ENCODE peak calls at places on chromosome 14, in seven cellular contexts. K, H, O, T, Y, V and D are unnamed samples.
A peak's percentile ranks its signal among the peaks of the same experiment; 100 is the strongest.

GRCh38 chr14:41873379-41874034 is 266.8 kb downstream of the LRFN5 start:
- DNase-seq in K (no peak), H (no peak), O (no peak), T (no peak), Y (no peak), V (peak; percentile 71), D (no peak)

GRCh38 chr14:29810064-29810463 is 117.6 kb downstream of the PRKD1 start:
- DNase-seq in K (no peak), H (no peak), O (no peak), T (no peak), Y (no peak), V (no peak), D (no peak)

GRCh38 chr14:58787601-58788000 is 149.8 kb downstream of the DACT1 start:
- DNase-seq in K (no peak), H (no peak), O (no peak), T (no peak), Y (no peak), V (no peak), D (no peak)

GRCh38 chr14:51547260-51547659 is 104.5 kb upstream of the FRMD6 start:
- DNase-seq in K (peak; percentile 35), H (peak; percentile 74), O (no peak), T (no peak), Y (no peak), V (peak; percentile 100), D (no peak)

GRCh38 chr14:61766136-61766535 is 3.9 kb downstream of the SNAPC1 start:
- DNase-seq in K (no peak), H (no peak), O (no peak), T (no peak), Y (no peak), V (no peak), D (no peak)

GRCh38 chr14:84937044-84937443 is 592.9 kb upstream of the FLRT2 start:
- DNase-seq in K (no peak), H (no peak), O (no peak), T (no peak), Y (no peak), V (no peak), D (no peak)

GRCh38 chr14:58947816-58948440 is 240.5 kb upstream of the DAAM1 start:
- DNase-seq in K (no peak), H (no peak), O (no peak), T (no peak), Y (peak; percentile 34), V (no peak), D (no peak)

GRCh38 chr14:77036484-77037337 is 8.2 kb upstream of the IRF2BPL start:
- DNase-seq in K (no peak), H (no peak), O (no peak), T (peak; percentile 64), Y (peak; percentile 54), V (no peak), D (no peak)

GRCh38 chr14:80973918-80974317 is 18.5 kb downstream of the TSHR start:
- DNase-seq in K (no peak), H (no peak), O (no peak), T (no peak), Y (peak; percentile 21), V (no peak), D (no peak)

GRCh38 chr14:82075566-82075965 is 541.9 kb upstream of the SEL1L start:
- DNase-seq in K (no peak), H (no peak), O (no peak), T (peak; percentile 31), Y (no peak), V (no peak), D (no peak)

DNA sequence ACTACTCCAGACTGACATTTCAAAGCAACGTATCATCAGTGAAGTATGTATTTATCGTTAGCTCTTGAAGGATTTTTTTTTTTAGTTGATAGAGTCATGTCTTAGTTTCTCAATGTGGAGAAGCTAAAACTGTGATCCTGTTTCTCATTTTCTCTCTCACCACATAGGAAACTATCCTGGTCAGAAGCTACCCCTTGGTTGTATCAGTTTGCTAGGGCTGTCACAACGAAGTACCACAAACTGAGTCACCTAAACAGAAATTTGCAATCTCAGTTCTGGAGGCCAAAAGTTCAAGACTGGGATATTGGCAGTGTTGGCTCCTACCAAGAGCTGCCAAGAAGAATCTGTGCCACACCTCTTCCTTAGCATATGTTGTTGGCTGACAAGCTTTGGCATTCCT is 369.1 kb downstream of the RGS6 start:
- DNase-seq in K (no peak), H (no peak), O (no peak), T (no peak), Y (no peak), V (no peak), D (no peak)
- TF ChIP-seq CTCF in K (no peak), H (no peak), O (no peak), T (no peak), Y (no peak), V (no peak), D (no peak)

GRCh38 chr14:54564071-54564798 is 2.7 kb upstream of the SAMD4A start:
- DNase-seq in K (no peak), H (no peak), O (no peak), T (peak; percentile 50), Y (no peak), V (peak; percentile 48), D (no peak)

GRCh38 chr14:54565236-54566151 is 1.4 kb upstream of the SAMD4A start:
- DNase-seq in K (peak; percentile 93), H (peak; percentile 98), O (peak; percentile 56), T (peak; percentile 38), Y (peak; percentile 89), V (peak; percentile 90), D (peak; percentile 73)

GRCh38 chr14:54564799-54565235 is 2.1 kb upstream of the SAMD4A start:
- DNase-seq in K (no peak), H (no peak), O (no peak), T (no peak), Y (peak; percentile 11), V (peak; percentile 87), D (no peak)

GRCh38 chr14:54566152-54566409 is 847 bp upstream of the SAMD4A start:
- DNase-seq in K (no peak), H (no peak), O (no peak), T (no peak), Y (peak; percentile 18), V (no peak), D (no peak)

DNA sequence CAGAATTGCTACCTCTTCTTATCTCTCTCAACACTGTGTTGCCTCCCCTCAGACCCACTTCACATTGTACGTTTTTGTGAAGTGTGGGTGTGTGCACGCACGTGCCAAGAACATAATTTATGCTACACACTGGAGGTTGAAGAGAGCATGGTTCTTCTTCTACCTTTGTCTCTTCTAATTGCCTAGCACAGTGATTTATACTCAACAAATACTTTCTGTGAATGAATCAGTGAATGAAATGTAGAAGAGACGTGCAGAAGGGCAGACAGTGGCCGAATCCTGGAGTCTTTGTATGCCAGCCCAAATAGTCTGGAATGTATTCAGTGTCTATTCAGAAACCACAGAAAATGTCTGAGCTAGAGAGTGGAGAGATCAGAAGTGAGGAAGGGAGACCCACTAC is 4.6 kb upstream of the SAMD4A start:
- DNase-seq in K (no peak), H (no peak), O (no peak), T (no peak), Y (no peak), V (peak; percentile 57), D (no peak)
- H3K27ac ChIP-seq in K (no peak overlapping the region), H (no peak overlapping the region), O (no peak overlapping the region), T (no peak overlapping the region), Y (no peak overlapping the region), V (no peak overlapping the region), D (no peak overlapping the region)

GRCh38 chr14:93736378-93737014 is 51.8 kb downstream of the PRIMA1 start:
- DNase-seq in K (no peak), H (no peak), O (no peak), T (peak; percentile 2), Y (peak; percentile 26), V (no peak), D (no peak)
- TF ChIP-seq CTCF in K (no peak), H (peak; percentile 17), O (no peak), T (peak; percentile 51), Y (peak; percentile 62), V (no peak), D (no peak)

DNA sequence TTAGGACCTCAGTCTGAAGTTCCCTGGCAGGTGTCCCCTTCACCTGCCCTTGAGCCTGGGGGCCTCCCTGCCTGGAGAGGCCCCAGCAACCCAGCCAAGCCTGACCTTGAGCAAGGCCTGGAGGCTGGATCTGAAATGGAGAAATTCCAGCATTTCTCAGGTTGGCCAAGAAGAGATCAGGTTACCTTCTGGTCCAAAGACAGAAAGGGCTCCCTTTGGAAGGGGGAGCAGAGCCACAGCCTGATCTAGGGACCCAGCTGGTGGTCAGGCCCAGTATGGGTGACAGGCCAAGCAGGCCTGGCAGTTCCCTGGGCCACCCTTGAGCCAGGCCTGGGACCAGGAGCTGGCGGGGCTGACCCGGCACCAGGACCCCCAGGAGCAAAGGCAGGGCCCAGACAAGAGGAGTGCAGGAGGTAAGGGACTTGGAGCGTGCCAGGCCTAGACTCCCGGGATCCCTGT is 82.8 kb downstream of the TNFAIP2 start:
- DNase-seq in K (no peak), H (no peak), O (no peak), T (no peak), Y (no peak), V (no peak), D (no peak)
- H3K27ac ChIP-seq in K (peak overlapping the region; percentile 75), H (peak overlapping the region; percentile 52), O (peak overlapping the region; percentile 91), T (no peak overlapping the region), Y (peak overlapping the region; percentile 16), V (no peak overlapping the region), D (no peak overlapping the region)

GRCh38 chr14:68676511-68676943 is 116.3 kb downstream of the ZFP36L1 start:
- DNase-seq in K (no peak), H (peak; percentile 61), O (no peak), T (peak; percentile 48), Y (peak; percentile 86), V (no peak), D (no peak)
- TF ChIP-seq CTCF in K (no peak), H (no peak), O (no peak), T (no peak), Y (peak; percentile 5), V (no peak), D (no peak)

DNA sequence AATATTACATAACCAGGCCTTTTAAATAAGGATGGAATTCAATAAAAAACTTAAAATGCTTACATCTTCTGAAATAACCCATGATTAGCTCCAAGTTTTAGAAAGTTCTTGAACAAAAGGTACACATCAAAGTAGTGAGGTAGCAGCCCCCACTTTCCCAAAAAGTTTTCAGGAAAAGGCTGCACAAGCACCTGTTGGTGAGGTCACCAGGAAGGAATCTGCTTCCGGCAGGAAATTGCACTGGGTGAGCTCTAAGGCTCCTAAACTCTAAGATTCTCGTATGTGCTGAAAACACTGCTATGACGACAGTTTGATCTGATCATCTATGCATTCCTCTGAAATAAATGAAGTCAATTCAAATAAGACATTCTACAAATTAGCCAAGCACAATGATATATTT is 34.3 kb upstream of the TTC7B start:
- DNase-seq in K (no peak), H (no peak), O (no peak), T (no peak), Y (no peak), V (peak; percentile 49), D (no peak)
- H3K27ac ChIP-seq in K (no peak overlapping the region), H (no peak overlapping the region), O (no peak overlapping the region), T (no peak overlapping the region), Y (no peak overlapping the region), V (no peak overlapping the region), D (no peak overlapping the region)

DNA sequence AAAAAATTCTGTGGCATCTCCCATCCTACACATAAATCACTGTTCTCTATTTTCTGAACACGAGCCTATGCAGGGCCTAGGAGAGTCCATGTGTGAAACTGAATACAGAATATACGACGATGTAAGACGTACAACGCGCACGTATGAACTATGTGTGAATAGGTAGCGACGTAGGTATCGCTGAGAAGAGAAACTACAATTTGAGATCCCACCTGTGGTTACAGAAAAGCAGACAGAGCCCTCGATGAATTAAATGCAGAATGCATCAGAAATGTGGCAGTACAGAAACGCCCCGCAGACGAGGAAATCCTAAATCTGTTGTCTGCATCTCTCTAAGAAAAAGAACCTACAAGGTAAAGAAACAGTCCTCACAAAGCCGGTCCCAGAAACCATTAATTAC is 12.7 kb downstream of the BCL11B start:
- DNase-seq in K (no peak), H (peak; percentile 1), O (no peak), T (no peak), Y (no peak), V (no peak), D (no peak)
- TF ChIP-seq CTCF in K (no peak), H (no peak), O (no peak), T (no peak), Y (no peak), V (no peak), D (no peak)